ENCODE peak calls at places on chromosomes 6 and 20, in seven cellular contexts. W is K562, Z is colonic mucosa, Y is mammary epithelial cell, H is fibroblast of lung, K is DND-41, V is neural progenitor cell. C is an unnamed sample. For H3K4me1, the result is how much of the 10 kb centered on the place peaks cover.

GRCh38 chr20:59743767-59744485 is 139.6 kb downstream of the PHACTR3 start:
- DNase-seq in W (no peak), Y (no peak), H (no peak), K (peak), Z (peak), V (peak), C (no peak)

GRCh38 chr6:98116513-98116912 is 717.9 kb upstream of the POU3F2 start:
- DNase-seq in V (peak), W (no peak), K (no peak), Z (no peak), H (no peak), Y (no peak), C (no peak)

GRCh38 chr20:19992996-19993908 is 23.9 kb upstream of the NAA20 start:
- DNase-seq in Z (no peak), H (peak), K (no peak), Y (peak), V (no peak), W (no peak), C (peak)

GRCh38 chr20:61976275-61976649 is 89.4 kb downstream of the TAF4 start:
- DNase-seq in Z (no peak), H (no peak), Y (no peak), V (no peak), K (no peak), W (no peak), C (no peak)

GRCh38 chr6:14224359-14225103 is 107.0 kb downstream of the CD83 start:
- DNase-seq in V (no peak), Z (peak), K (no peak), Y (no peak), W (no peak), H (no peak), C (no peak)

GRCh38 chr6:8195714-8196104 is 93.4 kb upstream of the EEF1E1 start:
- DNase-seq in W (no peak), K (no peak), Y (no peak), Z (no peak), H (no peak), V (no peak), C (no peak)

GRCh38 chr20:2762578-2763131 is 37.8 kb downstream of the CPXM1 start:
- DNase-seq in W (no peak), H (no peak), Y (no peak), K (no peak), Z (no peak), V (no peak), C (no peak)

GRCh38 chr20:3723284-3723683 is 9.2 kb upstream of the HSPA12B start:
- DNase-seq in V (no peak), K (no peak), W (no peak), Z (no peak), Y (no peak), H (no peak), C (no peak)

GRCh38 chr6:108945686-108946158 is 97.5 kb downstream of the ARMC2 start:
- DNase-seq in H (peak), Z (no peak), Y (no peak), V (no peak), W (no peak), K (no peak), C (peak)

GRCh38 chr6:28218312-28219248 is 6.5 kb upstream of the ZSCAN9 start:
- DNase-seq in W (peak), H (peak), Z (peak), Y (peak), K (no peak), V (peak), C (peak)

GRCh38 chr6:166989427-166990034 is 9.7 kb upstream of the CEP43 start:
- DNase-seq in Z (no peak), W (no peak), V (peak), Y (peak), K (peak), H (peak), C (peak)

GRCh38 chr6:154622618-154623336 is 110.4 kb upstream of the SCAF8 start:
- DNase-seq in Y (peak), V (no peak), W (no peak), Z (no peak), K (no peak), H (no peak), C (no peak)

GRCh38 chr20:37504404-37505096 is 16.5 kb upstream of the NNAT start:
- DNase-seq in Y (no peak), W (no peak), Z (no peak), V (peak), H (no peak), K (no peak), C (no peak)

GRCh38 chr6:18693923-18694322 is 306.8 kb downstream of the RNF144B start:
- DNase-seq in K (no peak), V (no peak), H (no peak), Y (no peak), Z (no peak), W (no peak), C (no peak)

GRCh38 chr6:149190228-149190831 is 127.2 kb upstream of the TAB2 start:
- DNase-seq in V (peak), W (no peak), H (peak), Y (peak), K (peak), Z (peak), C (no peak)

GRCh38 chr6:89616531-89616930 is 22.0 kb downstream of the LYRM2 start:
- DNase-seq in K (no peak), V (no peak), Z (no peak), Y (no peak), W (no peak), H (no peak), C (no peak)

GRCh38 chr20:13268943-13269342 is 47.9 kb downstream of the ISM1 start:
- DNase-seq in W (no peak), H (no peak), K (no peak), Z (no peak), Y (no peak), V (no peak), C (no peak)

GRCh38 chr6:151772436-151772835 is 35.0 kb upstream of the ESR1 start:
- DNase-seq in Y (no peak), W (no peak), Z (no peak), H (no peak), V (no peak), K (no peak), C (no peak)

GRCh38 chr6:37442416-37443218 is 9.6 kb downstream of the CMTR1 start:
- DNase-seq in W (no peak), Y (no peak), K (no peak), H (no peak), Z (no peak), V (no peak), C (no peak)
- H3K9ac ChIP-seq in W (no peak), Y (no peak), K (peak), H (no peak), Z (no peak), V (no peak), C (peak)

GRCh38 chr20:44203161-44203560 is 7.4 kb downstream of the OSER1 start:
- DNase-seq in Z (no peak), V (no peak), W (no peak), Y (no peak), K (no peak), H (peak), C (peak)

GRCh38 chr20:44200983-44201382 is 9.6 kb downstream of the OSER1 start:
- DNase-seq in K (no peak), H (no peak), Z (no peak), Y (no peak), V (no peak), W (no peak), C (no peak)

GRCh38 chr20:44198872-44199271 is 11.7 kb downstream of the OSER1 start:
- DNase-seq in K (peak), Z (no peak), H (no peak), W (no peak), V (no peak), Y (no peak), C (no peak)

GRCh38 chr20:44199877-44200276 is 10.7 kb downstream of the OSER1 start:
- DNase-seq in W (no peak), K (no peak), H (no peak), V (no peak), Z (no peak), Y (no peak), C (no peak)

DNA sequence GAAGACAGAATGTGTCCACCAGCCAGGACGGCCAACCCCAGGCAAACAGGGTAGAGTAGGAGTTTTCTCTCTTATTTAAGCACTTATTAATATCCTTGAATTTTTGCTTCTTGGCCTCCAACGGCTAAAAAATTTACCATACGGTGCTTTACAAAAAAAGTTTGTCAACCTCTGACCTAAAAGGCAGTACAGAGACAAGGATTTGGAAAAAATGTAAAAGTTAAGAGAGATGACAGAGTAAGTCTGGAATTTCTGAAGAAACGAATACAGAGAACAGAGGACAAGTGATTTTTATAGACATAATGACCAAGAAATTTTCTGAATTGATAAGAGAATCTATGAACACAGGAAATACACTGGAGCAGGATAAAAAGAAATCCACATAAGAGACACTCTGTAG is 10.2 kb downstream of the OSER1 start:
- DNase-seq in H (peak), V (no peak), W (no peak), Z (no peak), K (no peak), Y (no peak), C (no peak)
- H3K4me1 ChIP-seq in H (under half), V (under half), W (under half), Z (under half), K (under half), Y (under half), C (under half)

GRCh38 chr6:12490904-12491571 is 200.9 kb downstream of the EDN1 start:
- DNase-seq in V (no peak), H (peak), K (no peak), Z (no peak), Y (peak), W (no peak), C (peak)
- H3K9ac ChIP-seq in V (no peak), H (no peak), K (no peak), Z (no peak), Y (no peak), W (no peak), C (peak)

DNA sequence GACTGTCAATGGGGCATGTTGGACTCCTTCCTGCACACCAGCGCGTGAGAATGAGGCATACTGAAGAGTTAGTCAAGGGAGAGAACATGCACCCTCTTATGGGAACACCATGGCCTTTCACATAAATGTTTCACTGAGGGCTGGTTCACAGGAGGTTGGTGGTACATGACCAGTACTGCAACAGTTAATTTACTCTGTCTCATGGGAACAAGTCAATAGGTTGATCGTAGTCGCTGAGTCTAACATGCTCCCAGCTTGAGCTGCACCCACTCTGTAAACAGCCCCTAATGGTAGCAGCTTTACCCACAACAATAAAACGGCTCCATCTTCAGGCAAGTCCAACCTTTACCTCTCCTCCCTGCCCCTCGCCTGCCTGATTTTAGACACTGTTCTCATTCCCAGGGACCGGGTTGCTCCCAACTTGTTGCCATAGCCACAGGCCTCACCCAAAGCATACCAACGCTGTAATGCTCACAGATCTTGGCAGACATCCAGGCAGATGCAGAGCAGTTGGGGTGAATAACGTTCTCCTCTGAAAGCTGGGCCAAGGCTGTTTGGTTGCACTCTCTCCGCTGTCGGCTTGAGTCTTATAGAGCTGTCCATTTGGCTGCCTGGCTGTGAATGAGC is 111.3 kb downstream of the LY86 start:
- DNase-seq in V (peak), Y (peak), W (peak), H (peak), Z (peak), K (peak), C (peak)
- H3K4me1 ChIP-seq in V (under half), Y (under half), W (half or more), H (under half), Z (under half), K (half or more), C (half or more)

DNA sequence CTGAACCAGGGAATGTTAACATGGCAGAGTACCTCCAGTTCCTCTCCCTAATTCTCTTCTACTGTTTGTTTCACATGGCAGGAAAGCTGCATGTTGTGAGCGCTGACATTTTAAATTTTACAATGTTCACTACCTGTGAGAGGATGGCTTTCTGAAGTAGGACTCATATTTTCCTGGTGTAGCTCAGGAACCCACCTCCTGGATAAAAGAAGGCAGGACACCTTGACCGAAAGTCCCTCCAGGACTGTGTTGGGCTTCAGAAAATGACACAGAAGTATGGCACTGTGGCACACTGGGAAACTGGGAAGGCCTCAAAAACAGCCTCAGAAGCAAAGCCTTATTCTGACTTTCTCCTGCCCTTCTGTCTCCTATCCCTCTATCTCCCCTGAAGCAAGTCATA is 33.3 kb downstream of the PTPRK start:
- DNase-seq in K (no peak), Z (no peak), H (no peak), V (no peak), W (no peak), Y (no peak), C (no peak)
- H3K9ac ChIP-seq in K (no peak), Z (no peak), H (no peak), V (no peak), W (no peak), Y (no peak), C (no peak)

GRCh38 chr20:47452736-47453161 is 48.9 kb upstream of the NCOA3 start:
- DNase-seq in W (no peak), V (no peak), Z (no peak), Y (no peak), K (no peak), H (no peak), C (no peak)
- H3K4me1 ChIP-seq in W (under half), V (under half), Z (under half), Y (under half), K (under half), H (under half), C (under half)

GRCh38 chr20:53806683-53807401 is 213.2 kb upstream of the ZNF217 start:
- DNase-seq in Z (no peak), V (no peak), Y (no peak), W (no peak), K (no peak), H (no peak), C (no peak)

GRCh38 chr20:53804920-53805894 is 211.6 kb upstream of the ZNF217 start:
- DNase-seq in H (no peak), K (no peak), W (no peak), Z (peak), V (no peak), Y (peak), C (peak)

GRCh38 chr20:53808733-53809132 is 215.1 kb upstream of the ZNF217 start:
- DNase-seq in W (no peak), Y (no peak), Z (no peak), V (no peak), K (no peak), H (no peak), C (no peak)

GRCh38 chr20:53803492-53804155 is 210.0 kb upstream of the ZNF217 start:
- DNase-seq in Y (no peak), W (no peak), K (no peak), H (no peak), Z (peak), V (no peak), C (no peak)

DNA sequence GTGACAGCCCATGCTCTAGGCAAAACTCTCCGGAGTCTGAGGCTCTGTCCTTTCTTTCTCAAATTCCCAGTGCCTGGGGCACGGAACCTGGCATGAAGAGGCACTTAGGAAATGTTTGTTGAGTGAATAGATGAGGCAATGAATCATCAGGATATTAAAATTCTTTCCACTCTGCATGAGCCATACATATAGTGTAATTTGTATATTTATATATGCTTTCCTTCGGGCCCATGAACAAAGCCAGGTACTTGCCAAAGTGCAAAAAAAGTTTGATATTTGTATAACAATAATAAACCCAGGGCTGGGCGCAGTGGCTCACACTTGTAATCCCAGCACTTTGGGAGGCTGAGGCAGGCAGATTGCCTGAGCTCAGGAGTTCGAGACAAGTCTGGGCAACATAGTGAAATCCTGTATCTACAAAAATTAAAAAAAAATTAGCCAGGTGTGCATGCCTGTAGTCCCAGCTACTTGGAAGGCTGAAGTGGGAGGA is 212.3 kb upstream of the ZNF217 start:
- DNase-seq in Z (peak), V (no peak), K (no peak), H (peak), Y (peak), W (no peak), C (peak)
- H3K9ac ChIP-seq in Z (no peak), V (no peak), K (no peak), H (no peak), Y (peak), W (no peak), C (no peak)

GRCh38 chr6:2773450-2773849 is 8.3 kb downstream of the WRNIP1 start:
- DNase-seq in H (peak), Z (no peak), Y (no peak), W (no peak), V (no peak), K (no peak), C (peak)

GRCh38 chr6:2777249-2777648 is 12.1 kb downstream of the WRNIP1 start:
- DNase-seq in Z (no peak), W (no peak), V (peak), H (no peak), Y (no peak), K (no peak), C (no peak)

GRCh38 chr6:2771021-2771558 is 5.9 kb downstream of the WRNIP1 start:
- DNase-seq in Z (no peak), W (no peak), H (no peak), Y (no peak), K (no peak), V (no peak), C (peak)

GRCh38 chr6:2772840-2773239 is 7.6 kb downstream of the WRNIP1 start:
- DNase-seq in Y (no peak), K (no peak), Z (no peak), V (no peak), H (no peak), W (no peak), C (no peak)

GRCh38 chr6:2775003-2775402 is 9.8 kb downstream of the WRNIP1 start:
- DNase-seq in H (no peak), W (no peak), Y (no peak), Z (no peak), V (no peak), K (no peak), C (no peak)
- H3K4me1 ChIP-seq in H (under half), W (under half), Y (under half), Z (under half), V (under half), K (under half), C (under half)

C was measured in adipocyte.